ENCODE peak calls at places on chromosomes 5 and 9, in seven cellular contexts. One of them, this sample, is unnamed.

GRCh38 chr9:36992501-36993316 is 41.4 kb downstream of the PAX5 start:
- DNase-seq in mammary epithelial cell: no peak
- DNase-seq in left ventricle myocardium inferior: no peak
- DNase-seq in IMR-90: no peak
- DNase-seq in WERI-Rb-1: no peak
- DNase-seq in fibroblast of lung: no peak
- DNase-seq in breast epithelium: no peak
- DNase-seq in this sample: no peak

GRCh38 chr9:77291714-77292113 is 114.4 kb downstream of the VPS13A start:
- DNase-seq in mammary epithelial cell: peak; percentile 57
- DNase-seq in left ventricle myocardium inferior: no peak
- DNase-seq in IMR-90: peak; percentile 33
- DNase-seq in WERI-Rb-1: peak; percentile 17
- DNase-seq in fibroblast of lung: peak; percentile 16
- DNase-seq in breast epithelium: no peak
- DNase-seq in this sample: no peak

GRCh38 chr9:122197882-122198281 is 30.9 kb downstream of the LHX6 start:
- DNase-seq in mammary epithelial cell: no peak
- DNase-seq in left ventricle myocardium inferior: no peak
- DNase-seq in IMR-90: no peak
- DNase-seq in WERI-Rb-1: no peak
- DNase-seq in fibroblast of lung: no peak
- DNase-seq in breast epithelium: no peak
- DNase-seq in this sample: no peak

GRCh38 chr5:87421307-87421706 is 8.6 kb upstream of the CCNH start:
- DNase-seq in mammary epithelial cell: peak; percentile 81
- DNase-seq in left ventricle myocardium inferior: no peak
- DNase-seq in IMR-90: no peak
- DNase-seq in WERI-Rb-1: no peak
- DNase-seq in fibroblast of lung: no peak
- DNase-seq in breast epithelium: no peak
- DNase-seq in this sample: no peak

GRCh38 chr9:2242778-2243395 is 227.7 kb downstream of the SMARCA2 start:
- DNase-seq in mammary epithelial cell: no peak
- DNase-seq in left ventricle myocardium inferior: no peak
- DNase-seq in IMR-90: no peak
- DNase-seq in WERI-Rb-1: no peak
- DNase-seq in fibroblast of lung: peak; percentile 33
- DNase-seq in breast epithelium: no peak
- DNase-seq in this sample: no peak

GRCh38 chr5:141001466-141001853 is 35.2 kb downstream of the PCDHAC2 start:
- DNase-seq in mammary epithelial cell: peak; percentile 72
- DNase-seq in left ventricle myocardium inferior: no peak
- DNase-seq in IMR-90: no peak
- DNase-seq in WERI-Rb-1: peak; percentile 89
- DNase-seq in fibroblast of lung: no peak
- DNase-seq in breast epithelium: no peak
- DNase-seq in this sample: no peak

GRCh38 chr5:163585206-163585605 is 79.8 kb downstream of the MAT2B start:
- DNase-seq in mammary epithelial cell: peak; percentile 79
- DNase-seq in left ventricle myocardium inferior: no peak
- DNase-seq in IMR-90: peak; percentile 95
- DNase-seq in WERI-Rb-1: no peak
- DNase-seq in fibroblast of lung: peak; percentile 92
- DNase-seq in breast epithelium: no peak
- DNase-seq in this sample: no peak

GRCh38 chr9:125260564-125260963 is 1.1 kb upstream of the GAPVD1 start:
- DNase-seq in mammary epithelial cell: no peak
- DNase-seq in left ventricle myocardium inferior: no peak
- DNase-seq in IMR-90: peak; percentile 54
- DNase-seq in WERI-Rb-1: no peak
- DNase-seq in fibroblast of lung: no peak
- DNase-seq in breast epithelium: no peak
- DNase-seq in this sample: no peak

GRCh38 chr5:143673676-143674468 is 138.1 kb upstream of the HMHB1 start:
- DNase-seq in mammary epithelial cell: peak; percentile 29
- DNase-seq in left ventricle myocardium inferior: no peak
- DNase-seq in IMR-90: no peak
- DNase-seq in WERI-Rb-1: no peak
- DNase-seq in fibroblast of lung: peak; percentile 27
- DNase-seq in breast epithelium: no peak
- DNase-seq in this sample: no peak

GRCh38 chr9:126326228-126327015 is at the start of gene MVB12B:
- DNase-seq in mammary epithelial cell: no peak
- DNase-seq in left ventricle myocardium inferior: peak; percentile 46
- DNase-seq in IMR-90: peak; percentile 8
- DNase-seq in WERI-Rb-1: peak; percentile 37
- DNase-seq in fibroblast of lung: no peak
- DNase-seq in breast epithelium: no peak
- DNase-seq in this sample: no peak

GRCh38 chr9:99050924-99051323 is 54.0 kb upstream of the TGFBR1 start:
- DNase-seq in mammary epithelial cell: no peak
- DNase-seq in left ventricle myocardium inferior: no peak
- DNase-seq in IMR-90: no peak
- DNase-seq in WERI-Rb-1: no peak
- DNase-seq in fibroblast of lung: peak; percentile 48
- DNase-seq in breast epithelium: no peak
- DNase-seq in this sample: no peak
- H3K27ac ChIP-seq in mammary epithelial cell: no peak overlapping the region
- H3K27ac ChIP-seq in left ventricle myocardium inferior: no peak overlapping the region
- H3K27ac ChIP-seq in IMR-90: no peak overlapping the region
- H3K27ac ChIP-seq in WERI-Rb-1: no peak overlapping the region
- H3K27ac ChIP-seq in fibroblast of lung: no peak overlapping the region
- H3K27ac ChIP-seq in breast epithelium: no peak overlapping the region
- H3K27ac ChIP-seq in this sample: no peak overlapping the region

GRCh38 chr9:133772581-133772980 is 34.4 kb upstream of the SARDH start:
- DNase-seq in mammary epithelial cell: no peak
- DNase-seq in left ventricle myocardium inferior: no peak
- DNase-seq in IMR-90: no peak
- DNase-seq in WERI-Rb-1: no peak
- DNase-seq in fibroblast of lung: no peak
- DNase-seq in breast epithelium: no peak
- DNase-seq in this sample: no peak
- H3K4me3 ChIP-seq in mammary epithelial cell: no peak overlapping the region
- H3K4me3 ChIP-seq in left ventricle myocardium inferior: no peak overlapping the region
- H3K4me3 ChIP-seq in IMR-90: no peak overlapping the region
- H3K4me3 ChIP-seq in WERI-Rb-1: no peak overlapping the region
- H3K4me3 ChIP-seq in fibroblast of lung: no peak overlapping the region
- H3K4me3 ChIP-seq in breast epithelium: no peak overlapping the region
- H3K4me3 ChIP-seq in this sample: no peak overlapping the region

GRCh38 chr5:149857499-149857898 is 87.1 kb downstream of the PDE6A start:
- DNase-seq in mammary epithelial cell: peak; percentile 85
- DNase-seq in left ventricle myocardium inferior: peak; percentile 89
- DNase-seq in IMR-90: no peak
- DNase-seq in WERI-Rb-1: no peak
- DNase-seq in fibroblast of lung: peak; percentile 27
- DNase-seq in breast epithelium: peak; percentile 80
- DNase-seq in this sample: peak; percentile 62
- H3K27ac ChIP-seq in mammary epithelial cell: no peak overlapping the region
- H3K27ac ChIP-seq in left ventricle myocardium inferior: peak overlapping the region; percentile 90
- H3K27ac ChIP-seq in IMR-90: no peak overlapping the region
- H3K27ac ChIP-seq in WERI-Rb-1: no peak overlapping the region
- H3K27ac ChIP-seq in fibroblast of lung: no peak overlapping the region
- H3K27ac ChIP-seq in breast epithelium: peak overlapping the region; percentile 58
- H3K27ac ChIP-seq in this sample: no peak overlapping the region

GRCh38 chr9:124017064-124017928 is 5.7 kb downstream of the LHX2 start:
- DNase-seq in mammary epithelial cell: no peak
- DNase-seq in left ventricle myocardium inferior: no peak
- DNase-seq in IMR-90: no peak
- DNase-seq in WERI-Rb-1: no peak
- DNase-seq in fibroblast of lung: no peak
- DNase-seq in breast epithelium: no peak
- DNase-seq in this sample: no peak

GRCh38 chr9:124015661-124016131 is 4.1 kb downstream of the LHX2 start:
- DNase-seq in mammary epithelial cell: no peak
- DNase-seq in left ventricle myocardium inferior: no peak
- DNase-seq in IMR-90: no peak
- DNase-seq in WERI-Rb-1: no peak
- DNase-seq in fibroblast of lung: no peak
- DNase-seq in breast epithelium: no peak
- DNase-seq in this sample: no peak

GRCh38 chr9:124017929-124018730 is 6.6 kb downstream of the LHX2 start:
- DNase-seq in mammary epithelial cell: no peak
- DNase-seq in left ventricle myocardium inferior: no peak
- DNase-seq in IMR-90: no peak
- DNase-seq in WERI-Rb-1: no peak
- DNase-seq in fibroblast of lung: no peak
- DNase-seq in breast epithelium: no peak
- DNase-seq in this sample: no peak

GRCh38 chr9:124015091-124015660 is 3.6 kb downstream of the LHX2 start:
- DNase-seq in mammary epithelial cell: no peak
- DNase-seq in left ventricle myocardium inferior: no peak
- DNase-seq in IMR-90: no peak
- DNase-seq in WERI-Rb-1: no peak
- DNase-seq in fibroblast of lung: no peak
- DNase-seq in breast epithelium: no peak
- DNase-seq in this sample: no peak

DNA sequence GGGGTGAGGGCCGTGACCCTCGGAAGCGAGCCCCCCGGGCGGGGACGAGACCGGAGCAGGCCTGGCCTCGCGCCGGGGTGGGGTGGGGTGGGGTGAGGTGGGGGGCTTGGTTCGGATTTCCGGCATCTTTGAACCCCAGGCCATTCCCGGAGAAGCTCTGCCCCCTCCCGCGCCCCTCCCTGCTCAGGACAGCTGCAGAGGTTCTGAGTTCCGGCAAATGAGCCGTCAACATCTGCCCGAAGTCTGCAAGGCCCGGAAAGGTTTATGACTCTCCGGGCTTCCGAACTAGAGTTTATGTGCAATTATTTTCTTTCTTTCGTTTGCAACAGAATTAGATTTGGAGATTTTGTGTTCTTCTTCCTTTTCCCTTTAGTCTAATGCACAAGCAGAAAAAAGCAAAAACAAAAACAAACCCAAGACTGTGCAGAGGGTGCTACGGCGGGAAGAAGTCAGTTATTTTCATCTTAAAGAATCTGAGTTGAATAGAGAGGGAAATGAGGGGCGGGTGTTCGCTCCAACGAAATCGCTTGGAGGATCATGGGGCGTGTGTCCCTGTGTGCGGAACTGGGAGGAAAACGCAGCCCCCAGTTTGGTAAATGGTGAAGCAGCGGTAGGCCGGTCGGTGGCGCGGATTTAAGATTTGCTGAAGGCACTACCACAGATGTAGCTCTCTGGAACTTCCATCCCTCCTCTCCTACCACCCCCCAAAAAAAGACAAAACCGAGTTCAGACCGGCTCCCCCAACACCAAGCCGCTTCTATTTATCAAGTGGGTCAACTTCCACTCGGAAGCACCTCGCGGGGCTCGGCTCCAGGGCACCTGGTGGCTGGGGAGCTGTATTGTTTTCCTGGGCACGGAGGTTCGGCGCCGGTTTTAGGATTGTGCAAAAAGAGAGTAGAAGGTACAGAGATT is 4.8 kb downstream of the LHX2 start:
- DNase-seq in mammary epithelial cell: no peak
- DNase-seq in left ventricle myocardium inferior: no peak
- DNase-seq in IMR-90: no peak
- DNase-seq in WERI-Rb-1: no peak
- DNase-seq in fibroblast of lung: no peak
- DNase-seq in breast epithelium: no peak
- DNase-seq in this sample: no peak
- H3K4me3 ChIP-seq in mammary epithelial cell: no peak overlapping the region
- H3K4me3 ChIP-seq in left ventricle myocardium inferior: peak overlapping the region; percentile 61
- H3K4me3 ChIP-seq in IMR-90: no peak overlapping the region
- H3K4me3 ChIP-seq in WERI-Rb-1: no peak overlapping the region
- H3K4me3 ChIP-seq in fibroblast of lung: no peak overlapping the region
- H3K4me3 ChIP-seq in breast epithelium: peak overlapping the region; percentile 19
- H3K4me3 ChIP-seq in this sample: no peak overlapping the region

DNA sequence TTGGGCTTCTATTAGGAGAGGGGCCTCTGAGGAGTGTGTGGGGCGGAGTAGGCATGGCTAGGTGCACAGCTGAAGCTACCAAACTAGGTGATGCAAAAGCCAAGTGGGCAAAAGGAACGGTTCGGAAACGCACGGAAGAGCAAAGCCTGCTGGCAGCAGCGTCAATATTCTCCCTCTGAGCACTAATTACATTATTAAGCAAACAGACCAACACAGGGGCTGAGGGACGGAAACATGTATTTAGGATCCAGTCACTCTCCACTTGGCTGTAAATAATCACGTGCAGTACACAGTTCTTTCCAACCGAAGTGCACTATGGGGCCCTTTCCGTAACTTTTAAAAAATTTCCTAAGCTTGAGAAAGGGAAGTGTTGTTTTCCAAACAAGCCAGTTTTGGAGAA is 217.0 kb upstream of the TBCA start:
- DNase-seq in mammary epithelial cell: no peak
- DNase-seq in left ventricle myocardium inferior: no peak
- DNase-seq in IMR-90: no peak
- DNase-seq in WERI-Rb-1: no peak
- DNase-seq in fibroblast of lung: no peak
- DNase-seq in breast epithelium: no peak
- DNase-seq in this sample: no peak
- H3K27ac ChIP-seq in mammary epithelial cell: no peak overlapping the region
- H3K27ac ChIP-seq in left ventricle myocardium inferior: no peak overlapping the region
- H3K27ac ChIP-seq in IMR-90: no peak overlapping the region
- H3K27ac ChIP-seq in WERI-Rb-1: no peak overlapping the region
- H3K27ac ChIP-seq in fibroblast of lung: no peak overlapping the region
- H3K27ac ChIP-seq in breast epithelium: no peak overlapping the region
- H3K27ac ChIP-seq in this sample: no peak overlapping the region

DNA sequence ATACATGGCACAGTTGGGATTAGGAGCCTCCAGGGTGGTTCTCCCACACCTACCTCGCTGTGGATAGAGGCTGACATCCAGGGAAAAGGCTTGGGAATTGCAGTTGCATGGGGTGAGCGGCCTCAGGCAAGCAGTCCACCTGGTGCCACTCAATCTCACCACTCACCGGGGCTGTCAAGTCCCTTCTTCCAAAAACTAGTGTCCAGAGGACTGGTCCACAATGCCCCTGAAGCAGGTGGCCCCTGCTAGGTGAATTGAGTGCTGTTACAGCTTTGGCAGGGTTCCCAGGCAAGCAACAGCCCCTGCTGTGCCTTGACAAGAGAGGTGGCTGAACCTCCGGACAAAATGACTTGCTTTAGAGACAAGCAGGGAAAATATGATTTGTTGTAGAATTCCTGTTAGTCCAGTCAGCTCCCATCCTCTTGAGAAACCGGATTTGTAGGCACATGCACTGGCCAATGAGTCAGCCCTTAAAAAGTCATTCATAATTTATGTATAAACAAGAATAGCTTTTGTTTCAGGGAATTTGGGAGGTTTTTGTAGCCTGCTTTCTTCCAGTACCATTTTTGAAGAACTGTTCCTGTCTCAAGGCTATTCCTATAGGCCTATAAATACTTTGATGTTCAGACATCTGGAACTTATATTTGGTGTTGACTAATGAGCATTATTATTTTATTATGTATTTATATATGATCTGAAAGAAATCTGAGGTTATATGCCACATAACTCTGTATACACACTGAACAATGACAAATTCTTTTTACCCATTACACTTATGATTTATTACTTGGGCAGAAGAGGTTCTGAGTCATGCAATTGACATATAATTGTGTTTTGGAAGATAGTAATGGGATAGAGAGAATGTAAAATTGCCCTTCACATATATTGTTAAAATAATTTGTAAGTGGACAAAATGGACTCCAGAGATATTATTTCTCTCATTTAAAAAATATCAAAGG is 411.1 kb downstream of the ACTL7B start:
- DNase-seq in mammary epithelial cell: peak; percentile 91
- DNase-seq in left ventricle myocardium inferior: no peak
- DNase-seq in IMR-90: peak; percentile 96
- DNase-seq in WERI-Rb-1: no peak
- DNase-seq in fibroblast of lung: peak; percentile 97
- DNase-seq in breast epithelium: peak; percentile 58
- DNase-seq in this sample: no peak
- H3K4me3 ChIP-seq in mammary epithelial cell: peak overlapping the region; percentile 3
- H3K4me3 ChIP-seq in left ventricle myocardium inferior: no peak overlapping the region
- H3K4me3 ChIP-seq in IMR-90: peak overlapping the region; percentile 30
- H3K4me3 ChIP-seq in WERI-Rb-1: no peak overlapping the region
- H3K4me3 ChIP-seq in fibroblast of lung: peak overlapping the region; percentile 36
- H3K4me3 ChIP-seq in breast epithelium: peak overlapping the region; percentile 45
- H3K4me3 ChIP-seq in this sample: no peak overlapping the region